ENCODE peak calls at places on chromosomes 16 and 17, in five cellular contexts. One of them, this sample, is unnamed.

GRCh38 chr17:560379-560935 is 154.2 kb downstream of the VPS53 start:
- DNase-seq in colonic mucosa: no peak
- DNase-seq in GM03348: peak
- DNase-seq in stimulated activated CD4-positive, alpha-beta T cell treated with anti-CD3 and anti-CD28 coated beads, Interleukin-1b, Interleukin-23, amount 100 ng/mL, for 1 hour: no peak
- DNase-seq in amniotic epithelial cell: peak
- DNase-seq in this sample: no peak

GRCh38 chr16:88464447-88465318 is 11.6 kb downstream of the ZFPM1 start:
- DNase-seq in colonic mucosa: no peak
- DNase-seq in GM03348: no peak
- DNase-seq in stimulated activated CD4-positive, alpha-beta T cell treated with anti-CD3 and anti-CD28 coated beads, Interleukin-1b, Interleukin-23, amount 100 ng/mL, for 1 hour: no peak
- DNase-seq in amniotic epithelial cell: peak
- DNase-seq in this sample: no peak

GRCh38 chr16:9124908-9125584 is 33.6 kb downstream of the HAPSTR1 start:
- DNase-seq in colonic mucosa: no peak
- DNase-seq in GM03348: no peak
- DNase-seq in stimulated activated CD4-positive, alpha-beta T cell treated with anti-CD3 and anti-CD28 coated beads, Interleukin-1b, Interleukin-23, amount 100 ng/mL, for 1 hour: no peak
- DNase-seq in amniotic epithelial cell: no peak
- DNase-seq in this sample: no peak

GRCh38 chr16:27322858-27323780 is 9.3 kb downstream of the IL4R start:
- DNase-seq in colonic mucosa: peak
- DNase-seq in GM03348: no peak
- DNase-seq in stimulated activated CD4-positive, alpha-beta T cell treated with anti-CD3 and anti-CD28 coated beads, Interleukin-1b, Interleukin-23, amount 100 ng/mL, for 1 hour: no peak
- DNase-seq in amniotic epithelial cell: no peak
- DNase-seq in this sample: peak

GRCh38 chr17:72136692-72137550 is 16.1 kb downstream of the SOX9 start:
- DNase-seq in colonic mucosa: no peak
- DNase-seq in GM03348: no peak
- DNase-seq in stimulated activated CD4-positive, alpha-beta T cell treated with anti-CD3 and anti-CD28 coated beads, Interleukin-1b, Interleukin-23, amount 100 ng/mL, for 1 hour: no peak
- DNase-seq in amniotic epithelial cell: no peak
- DNase-seq in this sample: no peak

GRCh38 chr16:72837846-72838661 is 209.9 kb downstream of the ZFHX3 start:
- DNase-seq in colonic mucosa: no peak
- DNase-seq in GM03348: no peak
- DNase-seq in stimulated activated CD4-positive, alpha-beta T cell treated with anti-CD3 and anti-CD28 coated beads, Interleukin-1b, Interleukin-23, amount 100 ng/mL, for 1 hour: no peak
- DNase-seq in amniotic epithelial cell: peak
- DNase-seq in this sample: no peak

GRCh38 chr17:82105882-82106696 is 8.1 kb upstream of the FASN start:
- DNase-seq in colonic mucosa: peak
- DNase-seq in GM03348: peak
- DNase-seq in stimulated activated CD4-positive, alpha-beta T cell treated with anti-CD3 and anti-CD28 coated beads, Interleukin-1b, Interleukin-23, amount 100 ng/mL, for 1 hour: peak
- DNase-seq in amniotic epithelial cell: peak
- DNase-seq in this sample: peak

GRCh38 chr17:50551884-50552283 is 4.9 kb downstream of the SPATA20 start:
- DNase-seq in colonic mucosa: no peak
- DNase-seq in GM03348: no peak
- DNase-seq in stimulated activated CD4-positive, alpha-beta T cell treated with anti-CD3 and anti-CD28 coated beads, Interleukin-1b, Interleukin-23, amount 100 ng/mL, for 1 hour: no peak
- DNase-seq in amniotic epithelial cell: no peak
- DNase-seq in this sample: no peak

GRCh38 chr17:3594056-3594810 is 15.0 kb downstream of the TRPV1 start:
- DNase-seq in colonic mucosa: no peak
- DNase-seq in GM03348: peak
- DNase-seq in stimulated activated CD4-positive, alpha-beta T cell treated with anti-CD3 and anti-CD28 coated beads, Interleukin-1b, Interleukin-23, amount 100 ng/mL, for 1 hour: no peak
- DNase-seq in amniotic epithelial cell: peak
- DNase-seq in this sample: peak

GRCh38 chr16:30142672-30143346 is 19.8 kb upstream of the MAPK3 start:
- DNase-seq in colonic mucosa: no peak
- DNase-seq in GM03348: no peak
- DNase-seq in stimulated activated CD4-positive, alpha-beta T cell treated with anti-CD3 and anti-CD28 coated beads, Interleukin-1b, Interleukin-23, amount 100 ng/mL, for 1 hour: no peak
- DNase-seq in amniotic epithelial cell: no peak
- DNase-seq in this sample: no peak

GRCh38 chr17:65418622-65419021 is 142.8 kb downstream of the AXIN2 start:
- DNase-seq in colonic mucosa: peak
- DNase-seq in GM03348: no peak
- DNase-seq in stimulated activated CD4-positive, alpha-beta T cell treated with anti-CD3 and anti-CD28 coated beads, Interleukin-1b, Interleukin-23, amount 100 ng/mL, for 1 hour: no peak
- DNase-seq in amniotic epithelial cell: no peak
- DNase-seq in this sample: peak

GRCh38 chr16:27566417-27566816 is 16.5 kb downstream of the KATNIP start:
- DNase-seq in colonic mucosa: peak
- DNase-seq in GM03348: no peak
- DNase-seq in stimulated activated CD4-positive, alpha-beta T cell treated with anti-CD3 and anti-CD28 coated beads, Interleukin-1b, Interleukin-23, amount 100 ng/mL, for 1 hour: no peak
- DNase-seq in amniotic epithelial cell: no peak
- DNase-seq in this sample: peak

GRCh38 chr16:87418216-87418615 is 26.1 kb downstream of the MAP1LC3B start:
- DNase-seq in colonic mucosa: no peak
- DNase-seq in GM03348: no peak
- DNase-seq in stimulated activated CD4-positive, alpha-beta T cell treated with anti-CD3 and anti-CD28 coated beads, Interleukin-1b, Interleukin-23, amount 100 ng/mL, for 1 hour: no peak
- DNase-seq in amniotic epithelial cell: no peak
- DNase-seq in this sample: no peak

GRCh38 chr17:1412185-1413110 is 12.4 kb upstream of the YWHAE start:
- DNase-seq in colonic mucosa: no peak
- DNase-seq in GM03348: no peak
- DNase-seq in stimulated activated CD4-positive, alpha-beta T cell treated with anti-CD3 and anti-CD28 coated beads, Interleukin-1b, Interleukin-23, amount 100 ng/mL, for 1 hour: no peak
- DNase-seq in amniotic epithelial cell: peak
- DNase-seq in this sample: no peak

GRCh38 chr17:48729335-48730239 is 1.0 kb upstream of the HOXB13 start:
- DNase-seq in colonic mucosa: peak
- DNase-seq in GM03348: no peak
- DNase-seq in stimulated activated CD4-positive, alpha-beta T cell treated with anti-CD3 and anti-CD28 coated beads, Interleukin-1b, Interleukin-23, amount 100 ng/mL, for 1 hour: no peak
- DNase-seq in amniotic epithelial cell: no peak
- DNase-seq in this sample: peak

GRCh38 chr17:56914641-56915263 is 903 bp upstream of the TRIM25 start:
- DNase-seq in colonic mucosa: peak
- DNase-seq in GM03348: no peak
- DNase-seq in stimulated activated CD4-positive, alpha-beta T cell treated with anti-CD3 and anti-CD28 coated beads, Interleukin-1b, Interleukin-23, amount 100 ng/mL, for 1 hour: no peak
- DNase-seq in amniotic epithelial cell: no peak
- DNase-seq in this sample: peak

GRCh38 chr17:49972486-49973270 is 3.7 kb downstream of the DLX4 start:
- DNase-seq in colonic mucosa: no peak
- DNase-seq in GM03348: no peak
- DNase-seq in stimulated activated CD4-positive, alpha-beta T cell treated with anti-CD3 and anti-CD28 coated beads, Interleukin-1b, Interleukin-23, amount 100 ng/mL, for 1 hour: no peak
- DNase-seq in amniotic epithelial cell: no peak
- DNase-seq in this sample: no peak

GRCh38 chr17:1182831-1183578 is 3.2 kb upstream of the ABR start:
- DNase-seq in colonic mucosa: no peak
- DNase-seq in GM03348: no peak
- DNase-seq in stimulated activated CD4-positive, alpha-beta T cell treated with anti-CD3 and anti-CD28 coated beads, Interleukin-1b, Interleukin-23, amount 100 ng/mL, for 1 hour: no peak
- DNase-seq in amniotic epithelial cell: no peak
- DNase-seq in this sample: no peak

GRCh38 chr16:12781777-12782176 is 21.9 kb downstream of the CPPED1 start:
- DNase-seq in colonic mucosa: no peak
- DNase-seq in GM03348: no peak
- DNase-seq in stimulated activated CD4-positive, alpha-beta T cell treated with anti-CD3 and anti-CD28 coated beads, Interleukin-1b, Interleukin-23, amount 100 ng/mL, for 1 hour: no peak
- DNase-seq in amniotic epithelial cell: no peak
- DNase-seq in this sample: no peak

GRCh38 chr17:74303300-74303699 is 22.7 kb upstream of the KIF19 start:
- DNase-seq in colonic mucosa: no peak
- DNase-seq in GM03348: no peak
- DNase-seq in stimulated activated CD4-positive, alpha-beta T cell treated with anti-CD3 and anti-CD28 coated beads, Interleukin-1b, Interleukin-23, amount 100 ng/mL, for 1 hour: no peak
- DNase-seq in amniotic epithelial cell: no peak
- DNase-seq in this sample: no peak

GRCh38 chr17:36529121-36529520 is 5.5 kb downstream of the MYO19 start:
- DNase-seq in colonic mucosa: no peak
- DNase-seq in GM03348: peak
- DNase-seq in stimulated activated CD4-positive, alpha-beta T cell treated with anti-CD3 and anti-CD28 coated beads, Interleukin-1b, Interleukin-23, amount 100 ng/mL, for 1 hour: no peak
- DNase-seq in amniotic epithelial cell: peak
- DNase-seq in this sample: no peak

GRCh38 chr17:81432873-81433451 is 37.7 kb downstream of the BAHCC1 start:
- DNase-seq in colonic mucosa: peak
- DNase-seq in GM03348: no peak
- DNase-seq in stimulated activated CD4-positive, alpha-beta T cell treated with anti-CD3 and anti-CD28 coated beads, Interleukin-1b, Interleukin-23, amount 100 ng/mL, for 1 hour: no peak
- DNase-seq in amniotic epithelial cell: no peak
- DNase-seq in this sample: peak

GRCh38 chr17:37084375-37084774 is 135.6 kb downstream of the AATF start:
- DNase-seq in colonic mucosa: no peak
- DNase-seq in GM03348: no peak
- DNase-seq in stimulated activated CD4-positive, alpha-beta T cell treated with anti-CD3 and anti-CD28 coated beads, Interleukin-1b, Interleukin-23, amount 100 ng/mL, for 1 hour: no peak
- DNase-seq in amniotic epithelial cell: no peak
- DNase-seq in this sample: no peak

GRCh38 chr17:59837362-59838195 is 55.2 kb downstream of the TUBD1 start:
- DNase-seq in colonic mucosa: peak
- DNase-seq in GM03348: peak
- DNase-seq in stimulated activated CD4-positive, alpha-beta T cell treated with anti-CD3 and anti-CD28 coated beads, Interleukin-1b, Interleukin-23, amount 100 ng/mL, for 1 hour: no peak
- DNase-seq in amniotic epithelial cell: peak
- DNase-seq in this sample: no peak

GRCh38 chr17:77796201-77796860 is 162.2 kb upstream of the TNRC6C start:
- DNase-seq in colonic mucosa: peak
- DNase-seq in GM03348: peak
- DNase-seq in stimulated activated CD4-positive, alpha-beta T cell treated with anti-CD3 and anti-CD28 coated beads, Interleukin-1b, Interleukin-23, amount 100 ng/mL, for 1 hour: no peak
- DNase-seq in amniotic epithelial cell: no peak
- DNase-seq in this sample: no peak

GRCh38 chr17:3529817-3530741 is 27.5 kb downstream of the TRPV3 start:
- DNase-seq in colonic mucosa: peak
- DNase-seq in GM03348: peak
- DNase-seq in stimulated activated CD4-positive, alpha-beta T cell treated with anti-CD3 and anti-CD28 coated beads, Interleukin-1b, Interleukin-23, amount 100 ng/mL, for 1 hour: no peak
- DNase-seq in amniotic epithelial cell: peak
- DNase-seq in this sample: no peak

GRCh38 chr16:70574595-70575271 is 51.1 kb downstream of the SF3B3 start:
- DNase-seq in colonic mucosa: no peak
- DNase-seq in GM03348: no peak
- DNase-seq in stimulated activated CD4-positive, alpha-beta T cell treated with anti-CD3 and anti-CD28 coated beads, Interleukin-1b, Interleukin-23, amount 100 ng/mL, for 1 hour: no peak
- DNase-seq in amniotic epithelial cell: no peak
- DNase-seq in this sample: no peak

GRCh38 chr17:63419949-63420867 is 25.9 kb downstream of the CYB561 start:
- DNase-seq in colonic mucosa: no peak
- DNase-seq in GM03348: no peak
- DNase-seq in stimulated activated CD4-positive, alpha-beta T cell treated with anti-CD3 and anti-CD28 coated beads, Interleukin-1b, Interleukin-23, amount 100 ng/mL, for 1 hour: no peak
- DNase-seq in amniotic epithelial cell: no peak
- DNase-seq in this sample: no peak

GRCh38 chr17:78082988-78083387 is 45.6 kb downstream of the TMC6 start:
- DNase-seq in colonic mucosa: no peak
- DNase-seq in GM03348: no peak
- DNase-seq in stimulated activated CD4-positive, alpha-beta T cell treated with anti-CD3 and anti-CD28 coated beads, Interleukin-1b, Interleukin-23, amount 100 ng/mL, for 1 hour: no peak
- DNase-seq in amniotic epithelial cell: no peak
- DNase-seq in this sample: no peak

GRCh38 chr17:80660527-80661198 is 116.0 kb downstream of the RPTOR start:
- DNase-seq in colonic mucosa: no peak
- DNase-seq in GM03348: no peak
- DNase-seq in stimulated activated CD4-positive, alpha-beta T cell treated with anti-CD3 and anti-CD28 coated beads, Interleukin-1b, Interleukin-23, amount 100 ng/mL, for 1 hour: no peak
- DNase-seq in amniotic epithelial cell: no peak
- DNase-seq in this sample: no peak

GRCh38 chr17:33140413-33141099 is 148.9 kb downstream of the SPACA3 start:
- DNase-seq in colonic mucosa: no peak
- DNase-seq in GM03348: no peak
- DNase-seq in stimulated activated CD4-positive, alpha-beta T cell treated with anti-CD3 and anti-CD28 coated beads, Interleukin-1b, Interleukin-23, amount 100 ng/mL, for 1 hour: no peak
- DNase-seq in amniotic epithelial cell: no peak
- DNase-seq in this sample: no peak

GRCh38 chr16:30659507-30660423 is 1.5 kb downstream of the FBRS start:
- DNase-seq in colonic mucosa: peak
- DNase-seq in GM03348: peak
- DNase-seq in stimulated activated CD4-positive, alpha-beta T cell treated with anti-CD3 and anti-CD28 coated beads, Interleukin-1b, Interleukin-23, amount 100 ng/mL, for 1 hour: no peak
- DNase-seq in amniotic epithelial cell: peak
- DNase-seq in this sample: peak

GRCh38 chr16:85152414-85153030 is 40.2 kb upstream of the CIBAR2 start:
- DNase-seq in colonic mucosa: no peak
- DNase-seq in GM03348: no peak
- DNase-seq in stimulated activated CD4-positive, alpha-beta T cell treated with anti-CD3 and anti-CD28 coated beads, Interleukin-1b, Interleukin-23, amount 100 ng/mL, for 1 hour: no peak
- DNase-seq in amniotic epithelial cell: no peak
- DNase-seq in this sample: no peak

GRCh38 chr17:69596141-69596540 is 181.6 kb downstream of the MAP2K6 start:
- DNase-seq in colonic mucosa: no peak
- DNase-seq in GM03348: no peak
- DNase-seq in stimulated activated CD4-positive, alpha-beta T cell treated with anti-CD3 and anti-CD28 coated beads, Interleukin-1b, Interleukin-23, amount 100 ng/mL, for 1 hour: no peak
- DNase-seq in amniotic epithelial cell: no peak
- DNase-seq in this sample: no peak

This sample was measured in mucosa of descending colon.